ENCODE peak calls at places on chromosomes 13 and 19, in five cellular contexts. M, L, H, S and O are unnamed samples.

GRCh38 chr19:11375143-11375948 is 880 bp downstream of the SWSAP1 start:
- DNase-seq in M (peak), L (peak), H (no peak), S (peak), O (no peak)

GRCh38 chr19:49222011-49222410 is 64.4 kb downstream of the TRPM4 start:
- DNase-seq in M (no peak), L (no peak), H (peak), S (no peak), O (no peak)

GRCh38 chr19:50717891-50718254 is 1.7 kb downstream of the SHANK1 start:
- DNase-seq in M (no peak), L (peak), H (no peak), S (no peak), O (no peak)

GRCh38 chr13:98216711-98217110 is 39.6 kb upstream of the RNF113B start:
- DNase-seq in M (no peak), L (no peak), H (no peak), S (no peak), O (no peak)

GRCh38 chr13:49457221-49457620 is 13.1 kb downstream of the SETDB2 start:
- DNase-seq in M (no peak), L (no peak), H (peak), S (no peak), O (no peak)

GRCh38 chr19:58575183-58576041 is 2.3 kb upstream of the MZF1 start:
- DNase-seq in M (peak), L (peak), H (peak), S (peak), O (peak)

GRCh38 chr13:95485045-95485517 is 67.4 kb upstream of the CLDN10 start:
- DNase-seq in M (no peak), L (no peak), H (no peak), S (no peak), O (no peak)

GRCh38 chr13:110236831-110237261 is 70.1 kb downstream of the COL4A1 start:
- DNase-seq in M (no peak), L (no peak), H (no peak), S (no peak), O (no peak)

GRCh38 chr19:53463263-53463662 is 4.3 kb upstream of the ZNF813 start:
- DNase-seq in M (no peak), L (peak), H (peak), S (no peak), O (no peak)

GRCh38 chr19:29876414-29876813 is 64.6 kb downstream of the CCNE1 start:
- DNase-seq in M (no peak), L (no peak), H (no peak), S (no peak), O (no peak)

GRCh38 chr13:43242040-43242439 is 218.7 kb downstream of the DNAJC15 start:
- DNase-seq in M (no peak), L (no peak), H (no peak), S (no peak), O (no peak)

GRCh38 chr19:34172661-34173144 is 399 bp downstream of the LSM14A start:
- DNase-seq in M (no peak), L (no peak), H (no peak), S (peak), O (no peak)

GRCh38 chr13:32176696-32177095 is 138.5 kb downstream of the ZAR1L start:
- DNase-seq in M (no peak), L (no peak), H (no peak), S (no peak), O (no peak)

GRCh38 chr19:4357921-4358326 is 14.6 kb downstream of the MPND start:
- DNase-seq in M (no peak), L (no peak), H (no peak), S (no peak), O (no peak)

GRCh38 chr13:95251641-95252040 is 49.6 kb downstream of the ABCC4 start:
- DNase-seq in M (no peak), L (no peak), H (no peak), S (no peak), O (no peak)

GRCh38 chr19:51086153-51086850 is 3.6 kb upstream of the KLK14 start:
- DNase-seq in M (no peak), L (no peak), H (no peak), S (no peak), O (no peak)

GRCh38 chr13:26020536-26021290 is 31.1 kb downstream of the SHISA2 start:
- DNase-seq in M (no peak), L (no peak), H (no peak), S (no peak), O (no peak)

GRCh38 chr13:60111726-60112125 is 52.0 kb downstream of the DIAPH3 start:
- DNase-seq in M (no peak), L (no peak), H (peak), S (no peak), O (no peak)

GRCh38 chr13:90055121-90055520 is 1292.4 kb upstream of the MIR17HG start:
- DNase-seq in M (no peak), L (no peak), H (no peak), S (peak), O (no peak)

GRCh38 chr19:46404039-46404883 is 9.1 kb downstream of the CCDC8 start:
- DNase-seq in M (no peak), L (peak), H (peak), S (peak), O (no peak)

GRCh38 chr13:50911051-50911690 is 1.6 kb downstream of the RNASEH2B start:
- DNase-seq in M (no peak), L (no peak), H (peak), S (no peak), O (no peak)

GRCh38 chr19:33878912-33879810 is 82.5 kb downstream of the KCTD15 start:
- DNase-seq in M (no peak), L (no peak), H (no peak), S (no peak), O (no peak)

GRCh38 chr19:4694211-4694987 is 24.3 kb upstream of the MYDGF start:
- DNase-seq in M (no peak), L (no peak), H (peak), S (peak), O (no peak)

GRCh38 chr13:44465318-44465717 is 91.7 kb downstream of the SERP2 start:
- DNase-seq in M (no peak), L (no peak), H (no peak), S (no peak), O (no peak)

GRCh38 chr13:90485441-90485840 is 862.0 kb upstream of the MIR17HG start:
- DNase-seq in M (no peak), L (no peak), H (peak), S (no peak), O (no peak)

GRCh38 chr13:110156186-110157065 is 150.5 kb downstream of the COL4A1 start:
- DNase-seq in M (no peak), L (no peak), H (no peak), S (no peak), O (no peak)

GRCh38 chr19:8935460-8935859 is 74.7 kb downstream of the MUC16 start:
- DNase-seq in M (no peak), L (no peak), H (no peak), S (peak), O (no peak)

GRCh38 chr13:55000844-55001243 is 1972.2 kb downstream of the OLFM4 start:
- DNase-seq in M (no peak), L (peak), H (no peak), S (no peak), O (no peak)

GRCh38 chr13:75978815-75979214 is 342.7 kb downstream of the LMO7 start:
- DNase-seq in M (no peak), L (no peak), H (no peak), S (no peak), O (no peak)